ENCODE peak calls at places on chromosomes 13 and 19, in eight cellular contexts. P, G, N, I, V, Q, X and S are unnamed samples.

GRCh38 chr19:6887326-6887725 is at the start of gene ADGRE1:
- DNase-seq in N (peak; percentile 63), Q (no peak), I (no peak), P (no peak), X (no peak), V (peak; percentile 53), G (no peak), S (no peak)

GRCh38 chr19:56983804-56984203 is 136.0 kb upstream of the USP29 start:
- DNase-seq in P (no peak), X (no peak), I (no peak), V (no peak), N (no peak), Q (no peak), G (no peak), S (no peak)

GRCh38 chr19:41302624-41303351 is 7.2 kb upstream of the CCDC97 start:
- DNase-seq in I (no peak), Q (peak; percentile 61), G (no peak), N (no peak), V (peak; percentile 74), X (no peak), P (no peak), S (no peak)

GRCh38 chr13:40966298-40966697 is 52.8 kb downstream of the ELF1 start:
- DNase-seq in G (no peak), X (no peak), V (no peak), N (no peak), I (no peak), Q (no peak), P (no peak), S (no peak)

GRCh38 chr19:46134527-46134926 is 10.0 kb upstream of the IGFL3 start:
- DNase-seq in X (no peak), V (no peak), N (no peak), P (no peak), Q (no peak), G (no peak), I (no peak), S (no peak)

GRCh38 chr13:42525035-42525504 is 48.9 kb upstream of the TNFSF11 start:
- DNase-seq in V (no peak), P (no peak), I (no peak), X (no peak), N (no peak), G (no peak), Q (no peak), S (no peak)

GRCh38 chr13:41637578-41637977 is 180.2 kb downstream of the RGCC start:
- DNase-seq in P (no peak), I (no peak), V (no peak), X (no peak), N (no peak), G (no peak), Q (no peak), S (no peak)

GRCh38 chr13:76293346-76293745 is 592.9 kb downstream of the KCTD12 start:
- DNase-seq in P (no peak), G (no peak), Q (no peak), X (no peak), V (no peak), N (no peak), I (no peak), S (no peak)

GRCh38 chr19:19217110-19217509 is 5.4 kb downstream of the NCAN start:
- DNase-seq in N (no peak), X (no peak), V (no peak), Q (no peak), G (peak; percentile 77), I (no peak), P (no peak), S (no peak)

GRCh38 chr13:108597943-108598342 is 31.5 kb upstream of the MYO16 start:
- DNase-seq in N (no peak), G (no peak), V (no peak), I (no peak), Q (no peak), P (no peak), X (no peak), S (no peak)

GRCh38 chr13:33490461-33491327 is 205.1 kb upstream of the STARD13 start:
- DNase-seq in X (no peak), P (no peak), I (no peak), Q (no peak), N (peak; percentile 42), V (no peak), G (peak; percentile 26), S (peak; percentile 19)

GRCh38 chr19:2446390-2446789 is 10.4 kb downstream of the LMNB2 start:
- DNase-seq in N (peak; percentile 38), P (no peak), G (no peak), V (peak; percentile 37), I (no peak), Q (no peak), X (no peak), S (no peak)